ENCODE peak calls at places on chromosome 20, in four cellular contexts. X is GM12878, A is IMR-90, Y is K562. F is an unnamed sample.
A peak's percentile ranks its signal among the peaks of the same experiment; 100 is the strongest.

GRCh38 chr20:32727663-32728062 is 15.6 kb downstream of the COMMD7 start:
- DNase-seq in X (no peak), A (peak; percentile 93), Y (no peak), F (no peak)

GRCh38 chr20:11144114-11144513 is 470.3 kb upstream of the JAG1 start:
- DNase-seq in X (no peak), A (peak; percentile 93), Y (no peak), F (no peak)

GRCh38 chr20:33791959-33792597 is 19.1 kb upstream of the CHMP4B start:
- DNase-seq in X (no peak), A (peak; percentile 37), Y (peak; percentile 59), F (peak; percentile 40)

GRCh38 chr20:2093200-2093781 is 8.3 kb upstream of the STK35 start:
- DNase-seq in X (no peak), A (no peak), Y (peak; percentile 12), F (peak; percentile 59)

GRCh38 chr20:44496976-44497375 is 21.3 kb downstream of the TTPAL start:
- DNase-seq in X (no peak), A (peak; percentile 96), Y (no peak), F (peak; percentile 43)

GRCh38 chr20:44835661-44836221 is 25.4 kb upstream of the RIMS4 start:
- DNase-seq in X (no peak), A (no peak), Y (no peak), F (no peak)

GRCh38 chr20:44011251-44011940 is 96.7 kb downstream of the TOX2 start:
- DNase-seq in X (no peak), A (no peak), Y (no peak), F (no peak)

GRCh38 chr20:39518649-39519048 is 556.5 kb downstream of the DHX35 start:
- DNase-seq in X (no peak), A (no peak), Y (no peak), F (no peak)

GRCh38 chr20:19008497-19008896 is 194.9 kb downstream of the SCP2D1 start:
- DNase-seq in X (no peak), A (no peak), Y (no peak), F (no peak)

GRCh38 chr20:62014889-62015375 is 50.7 kb downstream of the TAF4 start:
- DNase-seq in X (no peak), A (no peak), Y (no peak), F (no peak)
- TF ChIP-seq ELK1 in X (no peak), A (no peak), Y (no peak), F (no peak)

GRCh38 chr20:5741089-5741488 is 9.1 kb upstream of the SHLD1 start:
- DNase-seq in X (no peak), A (peak; percentile 76), Y (peak; percentile 83), F (peak; percentile 37)

GRCh38 chr20:5731753-5732366 is 18.3 kb upstream of the SHLD1 start:
- DNase-seq in X (no peak), A (no peak), Y (no peak), F (no peak)

GRCh38 chr20:5734559-5735137 is 15.6 kb upstream of the SHLD1 start:
- DNase-seq in X (no peak), A (peak; percentile 45), Y (no peak), F (peak; percentile 58)

GRCh38 chr20:5735845-5736530 is 14.2 kb upstream of the SHLD1 start:
- DNase-seq in X (no peak), A (peak; percentile 49), Y (no peak), F (no peak)

GRCh38 chr20:5737619-5737953 is 12.6 kb upstream of the SHLD1 start:
- DNase-seq in X (no peak), A (no peak), Y (no peak), F (no peak)
- TF ChIP-seq ELK1 in X (no peak), A (no peak), Y (no peak), F (no peak)

GRCh38 chr20:10093087-10093591 is 58.4 kb downstream of the ANKEF1 start:
- DNase-seq in X (no peak), A (peak; percentile 57), Y (no peak), F (peak; percentile 71)
- TF ChIP-seq ELK1 in X (no peak), A (no peak), Y (no peak), F (no peak)

GRCh38 chr20:57967364-57967763 is 257.5 kb upstream of the PMEPA1 start:
- DNase-seq in X (no peak), A (no peak), Y (no peak), F (no peak)

GRCh38 chr20:57964011-57964862 is 254.4 kb upstream of the PMEPA1 start:
- DNase-seq in X (no peak), A (no peak), Y (no peak), F (no peak)

GRCh38 chr20:57965441-57965840 is 255.6 kb upstream of the PMEPA1 start:
- DNase-seq in X (no peak), A (no peak), Y (no peak), F (no peak)

GRCh38 chr20:57968111-57968510 is 258.3 kb upstream of the PMEPA1 start:
- DNase-seq in X (no peak), A (no peak), Y (no peak), F (no peak)

DNA sequence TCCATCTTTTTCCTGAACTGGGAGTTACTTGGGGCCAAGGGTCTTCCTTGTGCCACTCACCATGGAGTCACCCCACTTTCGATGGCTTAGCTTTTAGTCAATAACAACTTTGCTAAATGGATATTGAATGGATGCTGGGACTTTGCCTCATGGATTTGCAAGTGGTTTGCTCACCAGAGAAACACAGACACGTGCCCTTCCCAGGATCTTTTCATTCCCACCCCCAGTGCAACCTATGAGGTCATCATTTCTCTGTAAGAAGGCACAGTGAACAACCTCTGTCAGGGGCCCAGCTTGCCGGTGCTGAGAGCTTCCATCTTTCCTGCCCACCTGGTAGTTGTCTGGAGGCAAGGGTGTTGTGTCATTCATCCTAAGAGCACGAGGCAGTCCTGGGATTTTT is 256.8 kb upstream of the PMEPA1 start:
- DNase-seq in X (no peak), A (no peak), Y (no peak), F (no peak)
- TF ChIP-seq ELK1 in X (no peak), A (no peak), Y (no peak), F (no peak)

F was measured in A549.